ENCODE peak calls at places on chromosomes 3 and 15, in nine cellular contexts. One of them, this sample, is unnamed.

GRCh38 chr15:66387176-66388056 is 704 bp downstream of the MAP2K1 start:
- DNase-seq in NCI-H2081 treated with DMSO at 0.1 percent for 48 hours: no peak
- DNase-seq in T-helper 17 cell: peak
- DNase-seq in activated CD8-positive, alpha-beta memory T cell treated with anti-CD3 and anti-CD28 coated beads for 48 hours: peak
- DNase-seq in NAMALWA: peak
- DNase-seq in naive thymus-derived CD4-positive, alpha-beta T cell: peak
- DNase-seq in NB4: peak
- DNase-seq in H54: peak
- DNase-seq in KG1: no peak
- DNase-seq in this sample: no peak

GRCh38 chr3:171407746-171408145 is 52.5 kb downstream of the TNIK start:
- DNase-seq in naive thymus-derived CD4-positive, alpha-beta T cell: no peak
- DNase-seq in activated CD8-positive, alpha-beta memory T cell treated with anti-CD3 and anti-CD28 coated beads for 48 hours: no peak
- DNase-seq in NAMALWA: no peak
- DNase-seq in T-helper 17 cell: no peak
- DNase-seq in H54: peak
- DNase-seq in NCI-H2081 treated with DMSO at 0.1 percent for 48 hours: no peak
- DNase-seq in NB4: peak
- DNase-seq in KG1: no peak
- DNase-seq in this sample: no peak

GRCh38 chr15:50358805-50359204 is 3.8 kb upstream of the GABPB1 start:
- DNase-seq in NCI-H2081 treated with DMSO at 0.1 percent for 48 hours: no peak
- DNase-seq in naive thymus-derived CD4-positive, alpha-beta T cell: no peak
- DNase-seq in activated CD8-positive, alpha-beta memory T cell treated with anti-CD3 and anti-CD28 coated beads for 48 hours: no peak
- DNase-seq in KG1: no peak
- DNase-seq in NAMALWA: peak
- DNase-seq in T-helper 17 cell: no peak
- DNase-seq in H54: peak
- DNase-seq in NB4: peak
- DNase-seq in this sample: no peak

GRCh38 chr3:53704363-53704725 is 141.9 kb downstream of the CHDH start:
- DNase-seq in NB4: no peak
- DNase-seq in naive thymus-derived CD4-positive, alpha-beta T cell: no peak
- DNase-seq in NAMALWA: no peak
- DNase-seq in H54: no peak
- DNase-seq in NCI-H2081 treated with DMSO at 0.1 percent for 48 hours: no peak
- DNase-seq in T-helper 17 cell: no peak
- DNase-seq in activated CD8-positive, alpha-beta memory T cell treated with anti-CD3 and anti-CD28 coated beads for 48 hours: no peak
- DNase-seq in KG1: no peak
- DNase-seq in this sample: no peak

GRCh38 chr3:40240921-40241320 is 68.6 kb upstream of the EIF1B start:
- DNase-seq in NB4: peak
- DNase-seq in NAMALWA: no peak
- DNase-seq in H54: no peak
- DNase-seq in activated CD8-positive, alpha-beta memory T cell treated with anti-CD3 and anti-CD28 coated beads for 48 hours: no peak
- DNase-seq in NCI-H2081 treated with DMSO at 0.1 percent for 48 hours: no peak
- DNase-seq in KG1: no peak
- DNase-seq in naive thymus-derived CD4-positive, alpha-beta T cell: no peak
- DNase-seq in T-helper 17 cell: no peak
- DNase-seq in this sample: no peak

GRCh38 chr3:133988631-133989161 is 41.0 kb downstream of the SLCO2A1 start:
- DNase-seq in naive thymus-derived CD4-positive, alpha-beta T cell: no peak
- DNase-seq in T-helper 17 cell: no peak
- DNase-seq in NAMALWA: no peak
- DNase-seq in activated CD8-positive, alpha-beta memory T cell treated with anti-CD3 and anti-CD28 coated beads for 48 hours: no peak
- DNase-seq in H54: no peak
- DNase-seq in KG1: no peak
- DNase-seq in NB4: no peak
- DNase-seq in NCI-H2081 treated with DMSO at 0.1 percent for 48 hours: no peak
- DNase-seq in this sample: no peak

GRCh38 chr3:48186993-48187578 is 1.1 kb downstream of the CDC25A start:
- DNase-seq in T-helper 17 cell: no peak
- DNase-seq in NAMALWA: no peak
- DNase-seq in naive thymus-derived CD4-positive, alpha-beta T cell: no peak
- DNase-seq in NB4: no peak
- DNase-seq in NCI-H2081 treated with DMSO at 0.1 percent for 48 hours: no peak
- DNase-seq in activated CD8-positive, alpha-beta memory T cell treated with anti-CD3 and anti-CD28 coated beads for 48 hours: no peak
- DNase-seq in H54: no peak
- DNase-seq in KG1: no peak
- DNase-seq in this sample: no peak

GRCh38 chr15:98799461-98799971 is 151.2 kb downstream of the IGF1R start:
- DNase-seq in NB4: peak
- DNase-seq in H54: no peak
- DNase-seq in NAMALWA: no peak
- DNase-seq in T-helper 17 cell: no peak
- DNase-seq in activated CD8-positive, alpha-beta memory T cell treated with anti-CD3 and anti-CD28 coated beads for 48 hours: no peak
- DNase-seq in NCI-H2081 treated with DMSO at 0.1 percent for 48 hours: no peak
- DNase-seq in KG1: no peak
- DNase-seq in naive thymus-derived CD4-positive, alpha-beta T cell: no peak
- DNase-seq in this sample: no peak

GRCh38 chr3:169467703-169468102 is 195.8 kb downstream of the MECOM start:
- DNase-seq in KG1: no peak
- DNase-seq in activated CD8-positive, alpha-beta memory T cell treated with anti-CD3 and anti-CD28 coated beads for 48 hours: no peak
- DNase-seq in T-helper 17 cell: no peak
- DNase-seq in NCI-H2081 treated with DMSO at 0.1 percent for 48 hours: no peak
- DNase-seq in naive thymus-derived CD4-positive, alpha-beta T cell: no peak
- DNase-seq in H54: no peak
- DNase-seq in NAMALWA: no peak
- DNase-seq in NB4: no peak
- DNase-seq in this sample: no peak

GRCh38 chr3:70531063-70531657 is 218.7 kb upstream of the MDFIC2 start:
- DNase-seq in NCI-H2081 treated with DMSO at 0.1 percent for 48 hours: no peak
- DNase-seq in activated CD8-positive, alpha-beta memory T cell treated with anti-CD3 and anti-CD28 coated beads for 48 hours: no peak
- DNase-seq in NAMALWA: peak
- DNase-seq in KG1: no peak
- DNase-seq in T-helper 17 cell: no peak
- DNase-seq in H54: no peak
- DNase-seq in naive thymus-derived CD4-positive, alpha-beta T cell: no peak
- DNase-seq in NB4: peak
- DNase-seq in this sample: no peak

GRCh38 chr3:49158108-49158709 is 7.9 kb downstream of the CCDC71 start:
- DNase-seq in T-helper 17 cell: peak
- DNase-seq in activated CD8-positive, alpha-beta memory T cell treated with anti-CD3 and anti-CD28 coated beads for 48 hours: no peak
- DNase-seq in NCI-H2081 treated with DMSO at 0.1 percent for 48 hours: no peak
- DNase-seq in naive thymus-derived CD4-positive, alpha-beta T cell: peak
- DNase-seq in H54: no peak
- DNase-seq in NB4: peak
- DNase-seq in NAMALWA: peak
- DNase-seq in KG1: peak
- DNase-seq in this sample: no peak

GRCh38 chr15:29046946-29047345 is 161.2 kb downstream of the APBA2 start:
- DNase-seq in NAMALWA: no peak
- DNase-seq in naive thymus-derived CD4-positive, alpha-beta T cell: no peak
- DNase-seq in KG1: no peak
- DNase-seq in T-helper 17 cell: no peak
- DNase-seq in NCI-H2081 treated with DMSO at 0.1 percent for 48 hours: no peak
- DNase-seq in activated CD8-positive, alpha-beta memory T cell treated with anti-CD3 and anti-CD28 coated beads for 48 hours: no peak
- DNase-seq in NB4: no peak
- DNase-seq in H54: no peak
- DNase-seq in this sample: no peak

GRCh38 chr15:76935620-76936019 is 4.1 kb downstream of the RCN2 start:
- DNase-seq in KG1: no peak
- DNase-seq in H54: no peak
- DNase-seq in T-helper 17 cell: no peak
- DNase-seq in activated CD8-positive, alpha-beta memory T cell treated with anti-CD3 and anti-CD28 coated beads for 48 hours: no peak
- DNase-seq in NCI-H2081 treated with DMSO at 0.1 percent for 48 hours: no peak
- DNase-seq in NAMALWA: peak
- DNase-seq in NB4: no peak
- DNase-seq in naive thymus-derived CD4-positive, alpha-beta T cell: no peak
- DNase-seq in this sample: no peak

GRCh38 chr3:27613846-27614500 is 108.2 kb downstream of the EOMES start:
- DNase-seq in activated CD8-positive, alpha-beta memory T cell treated with anti-CD3 and anti-CD28 coated beads for 48 hours: no peak
- DNase-seq in NAMALWA: no peak
- DNase-seq in NB4: no peak
- DNase-seq in NCI-H2081 treated with DMSO at 0.1 percent for 48 hours: no peak
- DNase-seq in H54: no peak
- DNase-seq in KG1: no peak
- DNase-seq in T-helper 17 cell: no peak
- DNase-seq in naive thymus-derived CD4-positive, alpha-beta T cell: no peak
- DNase-seq in this sample: no peak

GRCh38 chr3:52317601-52318000 is 1.5 kb downstream of the DNAH1 start:
- DNase-seq in naive thymus-derived CD4-positive, alpha-beta T cell: peak
- DNase-seq in NB4: no peak
- DNase-seq in T-helper 17 cell: peak
- DNase-seq in KG1: no peak
- DNase-seq in activated CD8-positive, alpha-beta memory T cell treated with anti-CD3 and anti-CD28 coated beads for 48 hours: peak
- DNase-seq in NAMALWA: no peak
- DNase-seq in NCI-H2081 treated with DMSO at 0.1 percent for 48 hours: no peak
- DNase-seq in H54: no peak
- DNase-seq in this sample: no peak

GRCh38 chr15:65303687-65304392 is 637 bp upstream of the RNU5B-1 start:
- DNase-seq in activated CD8-positive, alpha-beta memory T cell treated with anti-CD3 and anti-CD28 coated beads for 48 hours: no peak
- DNase-seq in NB4: peak
- DNase-seq in T-helper 17 cell: no peak
- DNase-seq in KG1: peak
- DNase-seq in H54: no peak
- DNase-seq in naive thymus-derived CD4-positive, alpha-beta T cell: no peak
- DNase-seq in NAMALWA: no peak
- DNase-seq in NCI-H2081 treated with DMSO at 0.1 percent for 48 hours: peak
- DNase-seq in this sample: no peak

GRCh38 chr3:17831366-17831765 is 88.9 kb upstream of the TBC1D5 start:
- DNase-seq in H54: no peak
- DNase-seq in KG1: no peak
- DNase-seq in naive thymus-derived CD4-positive, alpha-beta T cell: no peak
- DNase-seq in T-helper 17 cell: no peak
- DNase-seq in NCI-H2081 treated with DMSO at 0.1 percent for 48 hours: no peak
- DNase-seq in NB4: no peak
- DNase-seq in activated CD8-positive, alpha-beta memory T cell treated with anti-CD3 and anti-CD28 coated beads for 48 hours: no peak
- DNase-seq in NAMALWA: no peak
- DNase-seq in this sample: no peak

GRCh38 chr15:101433396-101433795 is 56.1 kb downstream of the PCSK6 start:
- DNase-seq in NB4: no peak
- DNase-seq in activated CD8-positive, alpha-beta memory T cell treated with anti-CD3 and anti-CD28 coated beads for 48 hours: no peak
- DNase-seq in KG1: no peak
- DNase-seq in NAMALWA: no peak
- DNase-seq in H54: no peak
- DNase-seq in NCI-H2081 treated with DMSO at 0.1 percent for 48 hours: no peak
- DNase-seq in naive thymus-derived CD4-positive, alpha-beta T cell: no peak
- DNase-seq in T-helper 17 cell: no peak
- DNase-seq in this sample: no peak

GRCh38 chr3:89107461-89108035 is at the start of gene EPHA3:
- DNase-seq in T-helper 17 cell: no peak
- DNase-seq in activated CD8-positive, alpha-beta memory T cell treated with anti-CD3 and anti-CD28 coated beads for 48 hours: no peak
- DNase-seq in KG1: no peak
- DNase-seq in naive thymus-derived CD4-positive, alpha-beta T cell: peak
- DNase-seq in NCI-H2081 treated with DMSO at 0.1 percent for 48 hours: no peak
- DNase-seq in H54: no peak
- DNase-seq in NAMALWA: no peak
- DNase-seq in NB4: no peak
- DNase-seq in this sample: no peak

GRCh38 chr15:98561169-98561941 is 87.0 kb upstream of the IGF1R start:
- DNase-seq in T-helper 17 cell: no peak
- DNase-seq in KG1: no peak
- DNase-seq in NCI-H2081 treated with DMSO at 0.1 percent for 48 hours: no peak
- DNase-seq in naive thymus-derived CD4-positive, alpha-beta T cell: peak
- DNase-seq in activated CD8-positive, alpha-beta memory T cell treated with anti-CD3 and anti-CD28 coated beads for 48 hours: no peak
- DNase-seq in H54: no peak
- DNase-seq in NAMALWA: no peak
- DNase-seq in NB4: no peak
- DNase-seq in this sample: no peak

GRCh38 chr15:82742134-82742533 is 32.5 kb upstream of the AP3B2 start:
- DNase-seq in KG1: no peak
- DNase-seq in activated CD8-positive, alpha-beta memory T cell treated with anti-CD3 and anti-CD28 coated beads for 48 hours: no peak
- DNase-seq in NB4: no peak
- DNase-seq in NAMALWA: no peak
- DNase-seq in T-helper 17 cell: no peak
- DNase-seq in H54: no peak
- DNase-seq in NCI-H2081 treated with DMSO at 0.1 percent for 48 hours: no peak
- DNase-seq in naive thymus-derived CD4-positive, alpha-beta T cell: no peak
- DNase-seq in this sample: no peak

GRCh38 chr15:53296603-53297002 is 462.9 kb downstream of the WDR72 start:
- DNase-seq in NAMALWA: no peak
- DNase-seq in NB4: no peak
- DNase-seq in KG1: no peak
- DNase-seq in NCI-H2081 treated with DMSO at 0.1 percent for 48 hours: no peak
- DNase-seq in H54: no peak
- DNase-seq in activated CD8-positive, alpha-beta memory T cell treated with anti-CD3 and anti-CD28 coated beads for 48 hours: no peak
- DNase-seq in T-helper 17 cell: no peak
- DNase-seq in naive thymus-derived CD4-positive, alpha-beta T cell: no peak
- DNase-seq in this sample: no peak

GRCh38 chr3:152779649-152780048 is 55.3 kb upstream of the P2RY1 start:
- DNase-seq in NCI-H2081 treated with DMSO at 0.1 percent for 48 hours: no peak
- DNase-seq in NAMALWA: no peak
- DNase-seq in H54: no peak
- DNase-seq in T-helper 17 cell: no peak
- DNase-seq in activated CD8-positive, alpha-beta memory T cell treated with anti-CD3 and anti-CD28 coated beads for 48 hours: no peak
- DNase-seq in KG1: no peak
- DNase-seq in naive thymus-derived CD4-positive, alpha-beta T cell: no peak
- DNase-seq in NB4: no peak
- DNase-seq in this sample: no peak

This sample was measured in NCI-H1436 treated with DMSO at 0.1 percent for 48 hours.